ENCODE peak calls at places on chromosomes 12 and 14, in six cellular contexts. One of them, this sample, is unnamed.

GRCh38 chr12:90036641-90037040 is 328.0 kb upstream of the ATP2B1 start:
- DNase-seq in transverse colon: no peak
- DNase-seq in neural progenitor cell: no peak
- DNase-seq in fibroblast of lung: peak; percentile 28
- DNase-seq in tibial artery: no peak
- DNase-seq in heart left ventricle: no peak
- DNase-seq in this sample: no peak

GRCh38 chr12:96493101-96493500 is 3.7 kb downstream of the CFAP54 start:
- DNase-seq in transverse colon: no peak
- DNase-seq in neural progenitor cell: no peak
- DNase-seq in fibroblast of lung: peak; percentile 37
- DNase-seq in tibial artery: no peak
- DNase-seq in heart left ventricle: no peak
- DNase-seq in this sample: no peak

GRCh38 chr12:104643093-104643646 is 186.4 kb downstream of the CHST11 start:
- DNase-seq in transverse colon: no peak
- DNase-seq in neural progenitor cell: no peak
- DNase-seq in fibroblast of lung: no peak
- DNase-seq in tibial artery: no peak
- DNase-seq in heart left ventricle: no peak
- DNase-seq in this sample: no peak

GRCh38 chr14:91987192-91987591 is 39.7 kb upstream of the FBLN5 start:
- DNase-seq in transverse colon: no peak
- DNase-seq in neural progenitor cell: no peak
- DNase-seq in fibroblast of lung: no peak
- DNase-seq in tibial artery: peak; percentile 72
- DNase-seq in heart left ventricle: no peak
- DNase-seq in this sample: no peak

GRCh38 chr12:67630373-67631088 is 18.0 kb upstream of the DYRK2 start:
- DNase-seq in transverse colon: peak; percentile 69
- DNase-seq in neural progenitor cell: peak; percentile 8
- DNase-seq in fibroblast of lung: peak; percentile 3
- DNase-seq in tibial artery: no peak
- DNase-seq in heart left ventricle: peak; percentile 66
- DNase-seq in this sample: peak; percentile 67

GRCh38 chr12:76266797-76267196 is 81.4 kb downstream of the BBS10 start:
- DNase-seq in transverse colon: no peak
- DNase-seq in neural progenitor cell: no peak
- DNase-seq in fibroblast of lung: peak; percentile 92
- DNase-seq in tibial artery: no peak
- DNase-seq in heart left ventricle: no peak
- DNase-seq in this sample: no peak

GRCh38 chr12:84136862-84137367 is 775.7 kb downstream of the SLC6A15 start:
- DNase-seq in transverse colon: no peak
- DNase-seq in neural progenitor cell: no peak
- DNase-seq in fibroblast of lung: peak; percentile 41
- DNase-seq in tibial artery: no peak
- DNase-seq in heart left ventricle: no peak
- DNase-seq in this sample: no peak

GRCh38 chr14:56159066-56159465 is 40.9 kb downstream of the PELI2 start:
- DNase-seq in transverse colon: no peak
- DNase-seq in neural progenitor cell: no peak
- DNase-seq in fibroblast of lung: no peak
- DNase-seq in tibial artery: no peak
- DNase-seq in heart left ventricle: no peak
- DNase-seq in this sample: no peak

GRCh38 chr12:22477166-22477893 is 67.0 kb downstream of the C2CD5 start:
- DNase-seq in transverse colon: no peak
- DNase-seq in neural progenitor cell: no peak
- DNase-seq in fibroblast of lung: peak; percentile 94
- DNase-seq in tibial artery: no peak
- DNase-seq in heart left ventricle: no peak
- DNase-seq in this sample: no peak

GRCh38 chr14:34851395-34851794 is 23.8 kb downstream of the BAZ1A start:
- DNase-seq in transverse colon: no peak
- DNase-seq in neural progenitor cell: no peak
- DNase-seq in fibroblast of lung: peak; percentile 58
- DNase-seq in tibial artery: no peak
- DNase-seq in heart left ventricle: no peak
- DNase-seq in this sample: no peak

GRCh38 chr14:52877628-52878027 is 73.2 kb downstream of the FERMT2 start:
- DNase-seq in transverse colon: no peak
- DNase-seq in neural progenitor cell: no peak
- DNase-seq in fibroblast of lung: peak; percentile 79
- DNase-seq in tibial artery: no peak
- DNase-seq in heart left ventricle: no peak
- DNase-seq in this sample: no peak

GRCh38 chr12:78403136-78403535 is 461.4 kb upstream of the SYT1 start:
- DNase-seq in transverse colon: no peak
- DNase-seq in neural progenitor cell: no peak
- DNase-seq in fibroblast of lung: peak; percentile 46
- DNase-seq in tibial artery: no peak
- DNase-seq in heart left ventricle: no peak
- DNase-seq in this sample: no peak

GRCh38 chr12:67014642-67015041 is 254.5 kb upstream of the CAND1 start:
- DNase-seq in transverse colon: no peak
- DNase-seq in neural progenitor cell: no peak
- DNase-seq in fibroblast of lung: no peak
- DNase-seq in tibial artery: no peak
- DNase-seq in heart left ventricle: no peak
- DNase-seq in this sample: no peak

GRCh38 chr14:51004352-51004800 is 60.1 kb upstream of the PYGL start:
- DNase-seq in transverse colon: peak; percentile 38
- DNase-seq in neural progenitor cell: no peak
- DNase-seq in fibroblast of lung: no peak
- DNase-seq in tibial artery: no peak
- DNase-seq in heart left ventricle: no peak
- DNase-seq in this sample: no peak

GRCh38 chr14:49972199-49972671 is 79.4 kb downstream of the ARF6 start:
- DNase-seq in transverse colon: peak; percentile 67
- DNase-seq in neural progenitor cell: no peak
- DNase-seq in fibroblast of lung: peak; percentile 73
- DNase-seq in tibial artery: no peak
- DNase-seq in heart left ventricle: no peak
- DNase-seq in this sample: peak; percentile 51

GRCh38 chr14:49853572-49854375 is 1.2 kb upstream of the NEMF start:
- DNase-seq in transverse colon: peak; percentile 85
- DNase-seq in neural progenitor cell: peak; percentile 91
- DNase-seq in fibroblast of lung: peak; percentile 86
- DNase-seq in tibial artery: peak; percentile 77
- DNase-seq in heart left ventricle: peak; percentile 79
- DNase-seq in this sample: peak; percentile 87

GRCh38 chr12:121711925-121712461 is 559 bp upstream of the TMEM120B start:
- DNase-seq in transverse colon: peak; percentile 32
- DNase-seq in neural progenitor cell: peak; percentile 65
- DNase-seq in fibroblast of lung: peak; percentile 12
- DNase-seq in tibial artery: peak; percentile 69
- DNase-seq in heart left ventricle: peak; percentile 66
- DNase-seq in this sample: peak; percentile 70

GRCh38 chr12:65546528-65546927 is 268.0 kb downstream of the MSRB3 start:
- DNase-seq in transverse colon: no peak
- DNase-seq in neural progenitor cell: no peak
- DNase-seq in fibroblast of lung: no peak
- DNase-seq in tibial artery: no peak
- DNase-seq in heart left ventricle: no peak
- DNase-seq in this sample: no peak

GRCh38 chr12:40192704-40193255 is 32.0 kb upstream of the LRRK2 start:
- DNase-seq in transverse colon: peak; percentile 25
- DNase-seq in neural progenitor cell: no peak
- DNase-seq in fibroblast of lung: no peak
- DNase-seq in tibial artery: no peak
- DNase-seq in heart left ventricle: no peak
- DNase-seq in this sample: peak; percentile 28

GRCh38 chr12:532908-533565 is 73.3 kb downstream of the B4GALNT3 start:
- DNase-seq in transverse colon: no peak
- DNase-seq in neural progenitor cell: no peak
- DNase-seq in fibroblast of lung: no peak
- DNase-seq in tibial artery: no peak
- DNase-seq in heart left ventricle: no peak
- DNase-seq in this sample: no peak

GRCh38 chr12:68915055-68915454 is 17.9 kb downstream of the CPM start:
- DNase-seq in transverse colon: no peak
- DNase-seq in neural progenitor cell: no peak
- DNase-seq in fibroblast of lung: peak; percentile 86
- DNase-seq in tibial artery: no peak
- DNase-seq in heart left ventricle: no peak
- DNase-seq in this sample: no peak
- H3K4me3 ChIP-seq in transverse colon: no peak overlapping the region
- H3K4me3 ChIP-seq in neural progenitor cell: no peak overlapping the region
- H3K4me3 ChIP-seq in fibroblast of lung: no peak overlapping the region
- H3K4me3 ChIP-seq in tibial artery: no peak overlapping the region
- H3K4me3 ChIP-seq in heart left ventricle: no peak overlapping the region
- H3K4me3 ChIP-seq in this sample: no peak overlapping the region

DNA sequence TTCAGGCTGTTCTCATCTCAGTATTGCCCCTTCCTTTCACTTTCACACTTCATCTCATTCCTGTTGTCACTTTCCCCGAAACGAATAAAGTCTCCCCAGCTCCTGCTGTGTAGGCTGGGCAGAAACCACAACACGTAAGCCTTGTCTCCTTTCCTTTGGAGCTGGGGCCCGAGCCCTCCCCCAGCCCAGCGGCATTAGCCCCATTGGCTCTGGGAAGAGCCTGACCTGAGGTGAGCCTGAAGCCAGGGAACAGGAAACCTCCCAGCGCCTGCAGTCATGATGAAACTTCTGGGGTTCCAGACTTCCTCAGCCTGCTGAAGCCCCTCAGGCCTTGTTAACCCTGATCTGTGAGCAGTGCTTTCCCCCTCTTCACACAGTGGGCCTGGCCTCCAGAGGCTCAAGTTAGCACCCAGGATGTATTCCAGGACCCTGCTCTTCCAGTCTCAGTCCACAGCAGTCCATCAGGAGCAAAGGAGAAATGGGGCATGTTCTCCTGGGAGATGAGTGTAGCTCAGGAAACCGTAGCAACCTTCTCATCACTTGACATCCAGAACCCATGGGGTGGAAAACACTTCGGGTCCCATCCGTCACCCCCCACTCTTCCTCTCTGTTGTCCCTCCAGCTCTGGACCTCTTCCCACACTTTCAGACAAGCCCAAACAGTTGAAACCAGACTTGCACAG is 21.8 kb downstream of the VASH1 start:
- DNase-seq in transverse colon: no peak
- DNase-seq in neural progenitor cell: no peak
- DNase-seq in fibroblast of lung: no peak
- DNase-seq in tibial artery: no peak
- DNase-seq in heart left ventricle: peak; percentile 41
- DNase-seq in this sample: peak; percentile 31
- H3K27ac ChIP-seq in transverse colon: no peak overlapping the region
- H3K27ac ChIP-seq in neural progenitor cell: no peak overlapping the region
- H3K27ac ChIP-seq in fibroblast of lung: no peak overlapping the region
- H3K27ac ChIP-seq in tibial artery: peak overlapping the region; percentile 72
- H3K27ac ChIP-seq in heart left ventricle: peak overlapping the region; percentile 41
- H3K27ac ChIP-seq in this sample: peak overlapping the region; percentile 28

DNA sequence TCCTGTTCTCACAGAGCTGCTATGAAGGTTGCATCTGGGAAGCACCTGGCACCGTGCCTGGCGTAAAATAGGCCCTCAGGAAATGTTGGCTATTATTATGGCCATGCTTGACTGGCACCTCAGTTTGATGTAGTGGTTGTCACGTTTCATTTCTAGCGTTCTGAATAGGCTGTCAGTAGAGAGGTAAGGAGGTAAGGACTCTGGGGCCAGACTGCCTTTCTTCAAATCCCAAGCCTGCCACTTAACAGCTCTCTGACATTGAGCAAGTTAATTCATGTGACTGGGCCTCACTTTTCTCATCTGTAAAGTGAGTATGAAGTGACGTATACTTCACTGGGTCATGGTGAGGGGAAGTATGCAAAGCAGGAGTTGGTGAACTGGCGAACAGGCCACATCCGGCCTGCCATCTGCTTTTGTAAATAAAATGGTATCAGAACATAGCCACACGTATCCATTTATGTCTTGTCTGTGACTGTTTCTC is 196.2 kb downstream of the CACNA1C start:
- DNase-seq in transverse colon: no peak
- DNase-seq in neural progenitor cell: no peak
- DNase-seq in fibroblast of lung: peak; percentile 32
- DNase-seq in tibial artery: no peak
- DNase-seq in heart left ventricle: no peak
- DNase-seq in this sample: no peak
- H3K4me1 ChIP-seq in transverse colon: peaks cover 7% of the 10 kb centered on the region
- H3K4me1 ChIP-seq in neural progenitor cell: peaks cover 30% of the 10 kb centered on the region
- H3K4me1 ChIP-seq in fibroblast of lung: peaks cover 40% of the 10 kb centered on the region
- H3K4me1 ChIP-seq in tibial artery: peaks cover 14% of the 10 kb centered on the region
- H3K4me1 ChIP-seq in heart left ventricle: peaks cover 88% of the 10 kb centered on the region
- H3K4me1 ChIP-seq in this sample: no peaks in the 10 kb centered on the region

DNA sequence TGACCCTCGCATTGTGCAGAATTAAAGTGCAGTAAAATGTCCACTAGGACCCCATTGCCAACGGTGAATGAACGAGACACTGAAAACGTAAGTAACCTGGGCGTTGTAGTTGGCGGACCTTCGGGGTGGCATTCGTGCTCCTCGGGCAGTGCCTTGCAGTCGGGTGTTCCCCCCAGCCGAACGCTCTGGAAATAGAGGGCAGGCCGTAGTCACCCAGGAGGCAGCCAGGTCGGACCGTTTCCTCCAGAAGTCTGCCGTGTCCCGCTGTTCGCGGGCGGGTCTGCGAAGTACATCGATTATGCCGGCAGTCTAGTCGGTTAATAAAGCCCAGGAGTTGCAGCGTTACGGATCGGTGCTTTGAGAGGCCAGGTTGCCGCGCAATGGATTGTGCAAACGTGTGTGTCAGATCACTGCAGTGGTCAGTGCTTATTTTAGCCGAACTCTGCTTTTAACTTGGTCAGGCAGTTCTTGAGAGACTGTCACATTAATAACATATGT is 828 bp downstream of the MARK3 start:
- DNase-seq in transverse colon: peak; percentile 50
- DNase-seq in neural progenitor cell: peak; percentile 58
- DNase-seq in fibroblast of lung: no peak
- DNase-seq in tibial artery: peak; percentile 71
- DNase-seq in heart left ventricle: peak; percentile 66
- DNase-seq in this sample: peak; percentile 48
- H3K4me3 ChIP-seq in transverse colon: peak overlapping the region; percentile 97
- H3K4me3 ChIP-seq in neural progenitor cell: peak overlapping the region; percentile 91
- H3K4me3 ChIP-seq in fibroblast of lung: peak overlapping the region; percentile 95
- H3K4me3 ChIP-seq in tibial artery: peak overlapping the region; percentile 77
- H3K4me3 ChIP-seq in heart left ventricle: peak overlapping the region; percentile 91
- H3K4me3 ChIP-seq in this sample: peak overlapping the region; percentile 98

This sample was measured in small intestine.